ENCODE peak calls at places on chromosomes 3 and 15, in five cellular contexts. X, M, U, N and A are unnamed samples.

GRCh38 chr15:76163429-76164020 is 103.7 kb downstream of the TMEM266 start:
- DNase-seq in X (no peak), M (no peak), U (no peak), N (peak), A (peak)

GRCh38 chr15:36691596-36691995 is 112.2 kb downstream of the CDIN1 start:
- DNase-seq in X (no peak), M (no peak), U (no peak), N (no peak), A (no peak)

GRCh38 chr3:172528677-172529076 is 5.4 kb upstream of the TNFSF10 start:
- DNase-seq in X (no peak), M (no peak), U (no peak), N (no peak), A (no peak)

GRCh38 chr15:32979710-32980109 is 214.8 kb downstream of the FMN1 start:
- DNase-seq in X (no peak), M (peak), U (no peak), N (no peak), A (no peak)

GRCh38 chr3:52441122-52441771 is 3.7 kb downstream of the SEMA3G start:
- DNase-seq in X (no peak), M (no peak), U (no peak), N (no peak), A (peak)

GRCh38 chr3:112056451-112056929 is 22.0 kb downstream of the TMPRSS7 start:
- DNase-seq in X (no peak), M (peak), U (no peak), N (no peak), A (no peak)

GRCh38 chr3:156356537-156357363 is 198.2 kb downstream of the SSR3 start:
- DNase-seq in X (no peak), M (peak), U (no peak), N (no peak), A (no peak)

GRCh38 chr3:143119974-143120715 is 574 bp downstream of the CHST2 start:
- DNase-seq in X (peak), M (no peak), U (no peak), N (peak), A (peak)

GRCh38 chr3:34260991-34261365 is 462.5 kb downstream of the PDCD6IP start:
- DNase-seq in X (no peak), M (peak), U (no peak), N (no peak), A (no peak)

DNA sequence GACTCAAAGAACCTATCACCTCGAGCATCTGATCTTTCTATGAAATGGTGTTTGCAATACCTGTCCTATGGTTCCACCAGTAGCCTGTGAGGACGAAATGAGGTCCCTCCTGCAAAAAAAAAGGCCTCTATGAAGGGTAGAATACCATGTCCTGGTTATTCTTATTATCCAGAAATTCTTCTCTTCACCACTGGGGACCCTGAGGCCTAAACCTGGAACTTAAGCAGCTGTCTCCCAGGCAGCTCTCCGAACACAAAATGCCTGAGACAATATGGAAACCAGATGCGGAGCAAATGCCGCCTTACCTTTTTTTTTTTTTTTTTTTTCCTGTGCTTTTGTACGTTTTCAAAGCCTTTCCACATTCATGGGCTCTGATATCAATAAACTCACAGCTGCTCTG is 62.1 kb upstream of the WNT5A start:
- DNase-seq in X (no peak), M (no peak), U (no peak), N (no peak), A (no peak)
- TF ChIP-seq CTCF in X (peak), M (peak), U (no peak), N (no peak), A (no peak)

DNA sequence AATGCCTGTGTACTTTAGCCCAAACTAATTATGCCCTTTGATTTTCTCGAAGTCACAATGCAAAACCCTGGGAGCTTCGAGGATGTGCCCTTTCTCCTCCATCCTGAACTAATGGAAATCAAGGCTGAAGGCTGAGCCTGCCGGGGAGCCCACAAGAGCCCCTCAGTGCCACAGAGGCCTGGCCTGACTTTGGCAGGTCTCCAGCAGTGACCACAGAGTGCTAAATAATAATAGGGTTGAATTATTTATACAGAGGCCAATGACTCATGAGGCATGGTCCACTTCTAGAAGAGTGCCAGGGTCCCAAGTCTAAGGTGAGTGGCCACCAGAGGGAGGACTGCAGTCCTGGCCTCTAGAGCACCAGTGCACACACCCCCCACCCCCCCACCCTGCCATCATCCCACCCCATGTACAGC is 19.1 kb upstream of the GLCE start:
- DNase-seq in X (no peak), M (no peak), U (no peak), N (no peak), A (no peak)
- TF ChIP-seq CTCF in X (peak), M (no peak), U (no peak), N (no peak), A (no peak)

GRCh38 chr15:50355612-50355905 is 561 bp upstream of the GABPB1 start:
- DNase-seq in X (no peak), M (no peak), U (no peak), N (no peak), A (no peak)

GRCh38 chr15:50354838-50355611 is at the start of gene GABPB1:
- DNase-seq in X (peak), M (peak), U (peak), N (peak), A (peak)

GRCh38 chr15:50355980-50356379 is 982 bp upstream of the GABPB1 start:
- DNase-seq in X (no peak), M (no peak), U (no peak), N (no peak), A (no peak)

GRCh38 chr15:50353999-50354837 is 780 bp downstream of the GABPB1 start:
- DNase-seq in X (peak), M (peak), U (peak), N (peak), A (peak)

DNA sequence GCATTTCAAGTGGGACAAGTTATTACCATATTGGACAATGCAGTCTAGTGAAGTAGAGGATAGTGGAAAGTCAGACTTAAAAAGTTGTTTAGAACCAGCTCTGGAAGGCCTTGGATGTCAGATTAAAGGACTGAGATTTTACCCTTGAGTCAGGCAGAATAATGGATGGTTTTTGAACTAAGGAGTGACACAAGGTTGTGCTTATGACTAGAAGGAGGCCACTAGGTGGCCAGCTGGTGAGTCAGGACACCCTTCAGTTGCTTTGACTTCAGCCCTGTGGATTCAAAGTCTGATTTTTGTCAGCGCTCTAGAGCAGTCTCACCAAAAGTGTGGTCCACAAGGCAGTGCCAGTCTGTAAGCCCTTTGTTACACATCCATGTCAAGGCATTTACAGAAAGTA is 3.8 kb upstream of the GABPB1 start:
- DNase-seq in X (no peak), M (peak), U (peak), N (no peak), A (no peak)
- TF ChIP-seq CTCF in X (peak), M (peak), U (no peak), N (peak), A (peak)

GRCh38 chr3:46566040-46566631 is at the start of gene LRRC2:
- DNase-seq in X (peak), M (peak), U (no peak), N (peak), A (peak)

GRCh38 chr3:46565113-46565490 is 1.0 kb downstream of the LRRC2 start:
- DNase-seq in X (peak), M (no peak), U (no peak), N (no peak), A (no peak)

GRCh38 chr3:46561951-46562350 is 4.2 kb downstream of the LRRC2 start:
- DNase-seq in X (no peak), M (no peak), U (no peak), N (no peak), A (no peak)

GRCh38 chr3:46564190-46565112 is 1.7 kb downstream of the LRRC2 start:
- DNase-seq in X (no peak), M (peak), U (no peak), N (peak), A (no peak)

GRCh38 chr3:46565607-46566039 is 479 bp downstream of the LRRC2 start:
- DNase-seq in X (peak), M (no peak), U (no peak), N (peak), A (no peak)
- TF ChIP-seq CTCF in X (no peak), M (no peak), U (no peak), N (peak), A (no peak)

DNA sequence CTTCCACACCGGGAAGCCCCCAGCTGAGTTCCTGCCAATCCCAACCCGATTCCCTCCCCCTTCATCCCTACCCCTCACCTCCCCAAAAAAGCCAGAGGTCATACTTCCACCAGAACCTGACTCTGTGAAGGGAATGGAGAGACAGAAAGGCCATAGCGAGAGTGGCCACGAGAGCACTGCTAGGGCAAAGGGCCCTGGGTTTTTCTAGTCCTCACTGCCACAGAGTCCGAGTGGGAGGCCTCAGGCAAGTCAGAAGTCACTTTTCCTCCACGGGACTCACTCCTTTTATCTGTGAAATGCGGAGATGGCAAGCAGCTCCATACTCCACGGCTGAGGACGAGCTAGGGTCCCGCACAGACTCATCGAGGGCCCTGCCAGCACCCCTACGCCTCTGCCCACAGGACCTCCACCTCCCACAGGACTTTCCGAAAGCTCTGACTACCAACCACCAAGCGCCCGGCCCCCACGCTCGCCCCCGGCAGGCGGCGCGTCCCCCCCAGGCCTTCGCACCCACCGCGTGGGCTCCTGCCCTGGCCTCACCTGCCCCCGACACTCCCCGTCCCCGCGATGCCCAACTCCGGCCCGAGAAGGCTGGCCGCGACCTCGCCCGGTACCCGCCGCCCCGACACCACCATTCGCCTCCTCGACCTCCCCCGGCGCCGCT is 794 bp downstream of the ATP13A3 start:
- DNase-seq in X (peak), M (no peak), U (no peak), N (peak), A (peak)
- TF ChIP-seq CTCF in X (peak), M (no peak), U (no peak), N (peak), A (peak)

DNA sequence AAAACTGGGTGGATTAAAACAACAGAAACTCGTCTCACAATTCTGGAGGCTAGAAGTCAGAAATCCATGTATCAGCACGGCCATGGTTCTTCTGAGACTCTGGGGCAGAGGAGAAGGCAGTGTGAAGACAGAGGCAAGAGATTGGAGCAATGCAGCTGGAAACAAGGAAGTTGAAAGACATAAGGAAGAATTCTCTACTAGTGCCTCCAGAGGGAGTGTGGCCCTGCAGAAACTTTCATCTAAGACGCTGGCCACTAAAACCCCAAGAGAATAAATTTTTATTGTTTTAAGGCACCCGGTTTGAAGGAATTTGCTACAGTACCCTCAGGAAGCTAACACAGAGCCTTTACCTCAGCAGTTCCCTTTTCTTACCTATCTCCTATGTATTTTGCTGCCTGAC is 1012.2 kb upstream of the CADM2 start:
- DNase-seq in X (no peak), M (no peak), U (no peak), N (no peak), A (no peak)
- TF ChIP-seq CTCF in X (peak), M (no peak), U (no peak), N (peak), A (no peak)

GRCh38 chr3:17974206-17974841 is 231.9 kb upstream of the TBC1D5 start:
- DNase-seq in X (no peak), M (no peak), U (no peak), N (no peak), A (no peak)

GRCh38 chr3:17979911-17980310 is 237.5 kb upstream of the TBC1D5 start:
- DNase-seq in X (no peak), M (no peak), U (no peak), N (no peak), A (no peak)

GRCh38 chr3:17983106-17983505 is 240.7 kb upstream of the TBC1D5 start:
- DNase-seq in X (no peak), M (no peak), U (no peak), N (no peak), A (no peak)

GRCh38 chr3:17982211-17982880 is 239.9 kb upstream of the TBC1D5 start:
- DNase-seq in X (no peak), M (no peak), U (no peak), N (no peak), A (no peak)

DNA sequence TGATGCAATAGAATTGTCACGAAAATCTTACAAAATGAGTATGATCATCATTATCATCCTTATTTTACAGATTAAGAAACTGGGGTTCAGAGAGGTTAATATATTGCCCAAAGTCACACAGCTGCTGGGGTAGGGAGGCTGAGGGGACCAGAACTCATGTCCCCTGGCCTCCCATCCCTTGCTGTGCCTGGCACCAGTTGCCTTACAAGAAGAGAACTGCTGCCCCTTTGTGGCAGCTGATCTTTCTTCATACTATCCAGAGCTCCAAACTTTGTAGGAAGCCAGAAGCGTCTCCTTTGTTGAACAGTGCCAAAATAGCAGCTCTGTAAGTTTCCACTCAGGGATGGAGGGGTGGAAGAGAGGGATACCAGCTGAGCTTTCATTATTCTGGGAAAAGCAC is 236.8 kb upstream of the TBC1D5 start:
- DNase-seq in X (no peak), M (no peak), U (no peak), N (no peak), A (no peak)
- TF ChIP-seq CTCF in X (no peak), M (no peak), U (peak), N (no peak), A (no peak)